ENCODE peak calls at places on chromosome 22, in four cellular contexts. Y, C, U and X are unnamed samples.

GRCh38 chr22:27752141-27752540 is 49.4 kb downstream of the MN1 start:
- DNase-seq in Y (no peak), C (no peak), U (no peak), X (no peak)

GRCh38 chr22:35418726-35419125 is 18.8 kb downstream of the MCM5 start:
- DNase-seq in Y (no peak), C (no peak), U (no peak), X (no peak)

GRCh38 chr22:28917747-28918543 is 34.6 kb downstream of the ZNRF3 start:
- DNase-seq in Y (no peak), C (no peak), U (peak; percentile 30), X (no peak)

GRCh38 chr22:45477366-45478107 is 25.1 kb upstream of the FBLN1 start:
- DNase-seq in Y (no peak), C (no peak), U (no peak), X (no peak)

GRCh38 chr22:22936190-22936914 is 48.7 kb downstream of the IGLL5 start:
- DNase-seq in Y (no peak), C (no peak), U (no peak), X (no peak)

GRCh38 chr22:49535527-49536125 is 292.0 kb downstream of the BRD1 start:
- DNase-seq in Y (no peak), C (no peak), U (no peak), X (no peak)

GRCh38 chr22:20079745-20080444 is at the start of gene DGCR8:
- DNase-seq in Y (peak; percentile 76), C (peak; percentile 81), U (peak; percentile 94), X (peak; percentile 82)

GRCh38 chr22:17513612-17514011 is 49.7 kb upstream of the SLC25A18 start:
- DNase-seq in Y (no peak), C (no peak), U (no peak), X (no peak)